ENCODE peak calls at places on chromosomes 16 and 17, in nine cellular contexts. One of them, this sample, is unnamed.
A peak's percentile ranks its signal among the peaks of the same experiment; 100 is the strongest.

GRCh38 chr17:47203984-47204721 is 5.0 kb upstream of the MYL4 start:
- DNase-seq in left colon: no peak
- DNase-seq in NCI-H1092: no peak
- DNase-seq in stimulated activated CD8-positive, alpha-beta memory T cell treated with anti-CD3 and anti-CD28 coated beads, Interleukin-4, amount 100 ng/mL, for 48 hours: peak; percentile 73
- DNase-seq in G401: no peak
- DNase-seq in WERI-Rb-1: no peak
- DNase-seq in aorta: no peak
- DNase-seq in prostate gland: no peak
- DNase-seq in C1 segment of cervical spinal cord: no peak
- DNase-seq in this sample: no peak

GRCh38 chr17:1087381-1088241 is 90.7 kb downstream of the TIMM22 start:
- DNase-seq in left colon: peak; percentile 80
- DNase-seq in prostate gland: peak; percentile 89
- DNase-seq in C1 segment of cervical spinal cord: no peak
- DNase-seq in aorta: peak; percentile 91
- DNase-seq in WERI-Rb-1: no peak
- DNase-seq in G401: peak; percentile 15
- DNase-seq in stimulated activated CD8-positive, alpha-beta memory T cell treated with anti-CD3 and anti-CD28 coated beads, Interleukin-4, amount 100 ng/mL, for 48 hours: peak; percentile 43
- DNase-seq in NCI-H1092: peak; percentile 78
- DNase-seq in this sample: peak; percentile 83

GRCh38 chr16:10039220-10040096 is 142.8 kb downstream of the GRIN2A start:
- DNase-seq in stimulated activated CD8-positive, alpha-beta memory T cell treated with anti-CD3 and anti-CD28 coated beads, Interleukin-4, amount 100 ng/mL, for 48 hours: no peak
- DNase-seq in G401: peak; percentile 84
- DNase-seq in C1 segment of cervical spinal cord: no peak
- DNase-seq in prostate gland: no peak
- DNase-seq in aorta: no peak
- DNase-seq in left colon: no peak
- DNase-seq in WERI-Rb-1: peak; percentile 70
- DNase-seq in NCI-H1092: no peak
- DNase-seq in this sample: no peak

GRCh38 chr17:34081269-34081668 is 173.8 kb upstream of the CCL2 start:
- DNase-seq in WERI-Rb-1: peak; percentile 35
- DNase-seq in prostate gland: no peak
- DNase-seq in left colon: no peak
- DNase-seq in G401: no peak
- DNase-seq in stimulated activated CD8-positive, alpha-beta memory T cell treated with anti-CD3 and anti-CD28 coated beads, Interleukin-4, amount 100 ng/mL, for 48 hours: no peak
- DNase-seq in C1 segment of cervical spinal cord: no peak
- DNase-seq in NCI-H1092: no peak
- DNase-seq in aorta: no peak
- DNase-seq in this sample: no peak

GRCh38 chr16:85197611-85198566 is 85.6 kb upstream of the CIBAR2 start:
- DNase-seq in aorta: no peak
- DNase-seq in left colon: no peak
- DNase-seq in C1 segment of cervical spinal cord: no peak
- DNase-seq in stimulated activated CD8-positive, alpha-beta memory T cell treated with anti-CD3 and anti-CD28 coated beads, Interleukin-4, amount 100 ng/mL, for 48 hours: no peak
- DNase-seq in prostate gland: no peak
- DNase-seq in WERI-Rb-1: no peak
- DNase-seq in G401: no peak
- DNase-seq in NCI-H1092: no peak
- DNase-seq in this sample: no peak

GRCh38 chr17:2017274-2017941 is 7.7 kb downstream of the RTN4RL1 start:
- DNase-seq in prostate gland: no peak
- DNase-seq in WERI-Rb-1: no peak
- DNase-seq in stimulated activated CD8-positive, alpha-beta memory T cell treated with anti-CD3 and anti-CD28 coated beads, Interleukin-4, amount 100 ng/mL, for 48 hours: no peak
- DNase-seq in NCI-H1092: no peak
- DNase-seq in aorta: no peak
- DNase-seq in G401: no peak
- DNase-seq in left colon: no peak
- DNase-seq in C1 segment of cervical spinal cord: no peak
- DNase-seq in this sample: no peak

GRCh38 chr16:8831450-8832382 is 34.1 kb downstream of the PMM2 start:
- DNase-seq in WERI-Rb-1: no peak
- DNase-seq in G401: no peak
- DNase-seq in C1 segment of cervical spinal cord: no peak
- DNase-seq in NCI-H1092: no peak
- DNase-seq in aorta: no peak
- DNase-seq in stimulated activated CD8-positive, alpha-beta memory T cell treated with anti-CD3 and anti-CD28 coated beads, Interleukin-4, amount 100 ng/mL, for 48 hours: no peak
- DNase-seq in left colon: no peak
- DNase-seq in prostate gland: no peak
- DNase-seq in this sample: no peak

GRCh38 chr17:1003633-1003971 is 6.7 kb downstream of the TIMM22 start:
- DNase-seq in prostate gland: no peak
- DNase-seq in aorta: no peak
- DNase-seq in C1 segment of cervical spinal cord: no peak
- DNase-seq in WERI-Rb-1: no peak
- DNase-seq in G401: no peak
- DNase-seq in NCI-H1092: no peak
- DNase-seq in left colon: no peak
- DNase-seq in stimulated activated CD8-positive, alpha-beta memory T cell treated with anti-CD3 and anti-CD28 coated beads, Interleukin-4, amount 100 ng/mL, for 48 hours: no peak
- DNase-seq in this sample: no peak

GRCh38 chr16:22317001-22317530 is 19.9 kb downstream of the POLR3E start:
- DNase-seq in prostate gland: no peak
- DNase-seq in G401: no peak
- DNase-seq in C1 segment of cervical spinal cord: no peak
- DNase-seq in stimulated activated CD8-positive, alpha-beta memory T cell treated with anti-CD3 and anti-CD28 coated beads, Interleukin-4, amount 100 ng/mL, for 48 hours: no peak
- DNase-seq in aorta: no peak
- DNase-seq in NCI-H1092: no peak
- DNase-seq in left colon: peak; percentile 19
- DNase-seq in WERI-Rb-1: no peak
- DNase-seq in this sample: no peak

GRCh38 chr17:70976447-70976846 is 807.1 kb downstream of the KCNJ2 start:
- DNase-seq in G401: no peak
- DNase-seq in C1 segment of cervical spinal cord: no peak
- DNase-seq in stimulated activated CD8-positive, alpha-beta memory T cell treated with anti-CD3 and anti-CD28 coated beads, Interleukin-4, amount 100 ng/mL, for 48 hours: no peak
- DNase-seq in prostate gland: no peak
- DNase-seq in NCI-H1092: no peak
- DNase-seq in WERI-Rb-1: no peak
- DNase-seq in aorta: no peak
- DNase-seq in left colon: no peak
- DNase-seq in this sample: no peak

GRCh38 chr17:41003926-41004325 is 4.2 kb upstream of the KRTAP3-2 start:
- DNase-seq in WERI-Rb-1: no peak
- DNase-seq in NCI-H1092: no peak
- DNase-seq in prostate gland: no peak
- DNase-seq in C1 segment of cervical spinal cord: no peak
- DNase-seq in aorta: no peak
- DNase-seq in stimulated activated CD8-positive, alpha-beta memory T cell treated with anti-CD3 and anti-CD28 coated beads, Interleukin-4, amount 100 ng/mL, for 48 hours: no peak
- DNase-seq in left colon: no peak
- DNase-seq in G401: no peak
- DNase-seq in this sample: no peak

GRCh38 chr17:66684256-66684655 is 150.7 kb upstream of the CACNG5 start:
- DNase-seq in left colon: no peak
- DNase-seq in NCI-H1092: no peak
- DNase-seq in prostate gland: no peak
- DNase-seq in aorta: no peak
- DNase-seq in stimulated activated CD8-positive, alpha-beta memory T cell treated with anti-CD3 and anti-CD28 coated beads, Interleukin-4, amount 100 ng/mL, for 48 hours: no peak
- DNase-seq in G401: no peak
- DNase-seq in WERI-Rb-1: no peak
- DNase-seq in C1 segment of cervical spinal cord: no peak
- DNase-seq in this sample: no peak

GRCh38 chr17:7258731-7259554 is 3.3 kb downstream of the CLDN7 start:
- DNase-seq in left colon: peak; percentile 92
- DNase-seq in WERI-Rb-1: no peak
- DNase-seq in G401: no peak
- DNase-seq in prostate gland: peak; percentile 68
- DNase-seq in aorta: no peak
- DNase-seq in NCI-H1092: no peak
- DNase-seq in stimulated activated CD8-positive, alpha-beta memory T cell treated with anti-CD3 and anti-CD28 coated beads, Interleukin-4, amount 100 ng/mL, for 48 hours: peak; percentile 52
- DNase-seq in C1 segment of cervical spinal cord: no peak
- DNase-seq in this sample: peak; percentile 89

GRCh38 chr16:57910726-57911125 is 60.2 kb downstream of the CNGB1 start:
- DNase-seq in prostate gland: no peak
- DNase-seq in WERI-Rb-1: no peak
- DNase-seq in stimulated activated CD8-positive, alpha-beta memory T cell treated with anti-CD3 and anti-CD28 coated beads, Interleukin-4, amount 100 ng/mL, for 48 hours: no peak
- DNase-seq in left colon: no peak
- DNase-seq in G401: no peak
- DNase-seq in NCI-H1092: no peak
- DNase-seq in aorta: no peak
- DNase-seq in C1 segment of cervical spinal cord: no peak
- DNase-seq in this sample: no peak

GRCh38 chr16:65684230-65684629 is 562.4 kb upstream of the CDH11 start:
- DNase-seq in G401: no peak
- DNase-seq in stimulated activated CD8-positive, alpha-beta memory T cell treated with anti-CD3 and anti-CD28 coated beads, Interleukin-4, amount 100 ng/mL, for 48 hours: no peak
- DNase-seq in C1 segment of cervical spinal cord: no peak
- DNase-seq in aorta: no peak
- DNase-seq in prostate gland: no peak
- DNase-seq in left colon: no peak
- DNase-seq in WERI-Rb-1: no peak
- DNase-seq in NCI-H1092: no peak
- DNase-seq in this sample: no peak

GRCh38 chr16:86530251-86531192 is 20.2 kb downstream of the FOXF1 start:
- DNase-seq in NCI-H1092: no peak
- DNase-seq in left colon: no peak
- DNase-seq in aorta: peak; percentile 66
- DNase-seq in WERI-Rb-1: no peak
- DNase-seq in stimulated activated CD8-positive, alpha-beta memory T cell treated with anti-CD3 and anti-CD28 coated beads, Interleukin-4, amount 100 ng/mL, for 48 hours: no peak
- DNase-seq in prostate gland: no peak
- DNase-seq in C1 segment of cervical spinal cord: no peak
- DNase-seq in G401: peak; percentile 13
- DNase-seq in this sample: peak; percentile 24

GRCh38 chr17:55321507-55322064 is 56.8 kb downstream of the HLF start:
- DNase-seq in WERI-Rb-1: no peak
- DNase-seq in prostate gland: no peak
- DNase-seq in stimulated activated CD8-positive, alpha-beta memory T cell treated with anti-CD3 and anti-CD28 coated beads, Interleukin-4, amount 100 ng/mL, for 48 hours: no peak
- DNase-seq in NCI-H1092: no peak
- DNase-seq in G401: no peak
- DNase-seq in C1 segment of cervical spinal cord: no peak
- DNase-seq in left colon: no peak
- DNase-seq in aorta: no peak
- DNase-seq in this sample: no peak

GRCh38 chr16:70695351-70696070 is 9.7 kb upstream of the MTSS2 start:
- DNase-seq in WERI-Rb-1: no peak
- DNase-seq in stimulated activated CD8-positive, alpha-beta memory T cell treated with anti-CD3 and anti-CD28 coated beads, Interleukin-4, amount 100 ng/mL, for 48 hours: no peak
- DNase-seq in aorta: no peak
- DNase-seq in prostate gland: no peak
- DNase-seq in left colon: no peak
- DNase-seq in NCI-H1092: peak; percentile 47
- DNase-seq in G401: no peak
- DNase-seq in C1 segment of cervical spinal cord: no peak
- DNase-seq in this sample: peak; percentile 73

GRCh38 chr17:52202572-52202876 is 44.0 kb upstream of the CA10 start:
- DNase-seq in left colon: no peak
- DNase-seq in NCI-H1092: no peak
- DNase-seq in aorta: no peak
- DNase-seq in stimulated activated CD8-positive, alpha-beta memory T cell treated with anti-CD3 and anti-CD28 coated beads, Interleukin-4, amount 100 ng/mL, for 48 hours: no peak
- DNase-seq in WERI-Rb-1: no peak
- DNase-seq in prostate gland: no peak
- DNase-seq in C1 segment of cervical spinal cord: no peak
- DNase-seq in G401: no peak
- DNase-seq in this sample: no peak

GRCh38 chr17:78322327-78322857 is 37.5 kb downstream of the SOCS3 start:
- DNase-seq in NCI-H1092: no peak
- DNase-seq in G401: no peak
- DNase-seq in left colon: no peak
- DNase-seq in aorta: no peak
- DNase-seq in stimulated activated CD8-positive, alpha-beta memory T cell treated with anti-CD3 and anti-CD28 coated beads, Interleukin-4, amount 100 ng/mL, for 48 hours: no peak
- DNase-seq in WERI-Rb-1: no peak
- DNase-seq in prostate gland: no peak
- DNase-seq in C1 segment of cervical spinal cord: no peak
- DNase-seq in this sample: no peak

GRCh38 chr17:63956296-63956920 is 16.3 kb downstream of the SCN4A start:
- DNase-seq in prostate gland: no peak
- DNase-seq in left colon: no peak
- DNase-seq in C1 segment of cervical spinal cord: no peak
- DNase-seq in aorta: no peak
- DNase-seq in WERI-Rb-1: no peak
- DNase-seq in stimulated activated CD8-positive, alpha-beta memory T cell treated with anti-CD3 and anti-CD28 coated beads, Interleukin-4, amount 100 ng/mL, for 48 hours: no peak
- DNase-seq in NCI-H1092: no peak
- DNase-seq in G401: no peak
- DNase-seq in this sample: no peak

GRCh38 chr17:77929871-77930436 is 28.5 kb upstream of the TNRC6C start:
- DNase-seq in WERI-Rb-1: no peak
- DNase-seq in stimulated activated CD8-positive, alpha-beta memory T cell treated with anti-CD3 and anti-CD28 coated beads, Interleukin-4, amount 100 ng/mL, for 48 hours: no peak
- DNase-seq in prostate gland: no peak
- DNase-seq in NCI-H1092: no peak
- DNase-seq in C1 segment of cervical spinal cord: no peak
- DNase-seq in left colon: no peak
- DNase-seq in G401: no peak
- DNase-seq in aorta: no peak
- DNase-seq in this sample: no peak

GRCh38 chr16:85750827-85751641 is at the start of gene C16orf74:
- DNase-seq in NCI-H1092: no peak
- DNase-seq in stimulated activated CD8-positive, alpha-beta memory T cell treated with anti-CD3 and anti-CD28 coated beads, Interleukin-4, amount 100 ng/mL, for 48 hours: no peak
- DNase-seq in aorta: no peak
- DNase-seq in WERI-Rb-1: no peak
- DNase-seq in left colon: no peak
- DNase-seq in prostate gland: peak; percentile 23
- DNase-seq in C1 segment of cervical spinal cord: no peak
- DNase-seq in G401: no peak
- DNase-seq in this sample: peak; percentile 61

GRCh38 chr17:77146882-77147281 is 6.1 kb downstream of the SEC14L1 start:
- DNase-seq in NCI-H1092: no peak
- DNase-seq in stimulated activated CD8-positive, alpha-beta memory T cell treated with anti-CD3 and anti-CD28 coated beads, Interleukin-4, amount 100 ng/mL, for 48 hours: no peak
- DNase-seq in left colon: peak; percentile 50
- DNase-seq in G401: peak; percentile 69
- DNase-seq in WERI-Rb-1: no peak
- DNase-seq in prostate gland: no peak
- DNase-seq in C1 segment of cervical spinal cord: no peak
- DNase-seq in aorta: no peak
- DNase-seq in this sample: peak; percentile 80

GRCh38 chr17:81931557-81932332 is 4.2 kb upstream of the MAFG start:
- DNase-seq in WERI-Rb-1: peak; percentile 59
- DNase-seq in prostate gland: no peak
- DNase-seq in left colon: peak; percentile 29
- DNase-seq in aorta: no peak
- DNase-seq in stimulated activated CD8-positive, alpha-beta memory T cell treated with anti-CD3 and anti-CD28 coated beads, Interleukin-4, amount 100 ng/mL, for 48 hours: no peak
- DNase-seq in C1 segment of cervical spinal cord: no peak
- DNase-seq in NCI-H1092: no peak
- DNase-seq in G401: no peak
- DNase-seq in this sample: no peak

GRCh38 chr17:55451758-55452468 is 30.3 kb upstream of the MMD start:
- DNase-seq in WERI-Rb-1: no peak
- DNase-seq in prostate gland: no peak
- DNase-seq in left colon: no peak
- DNase-seq in aorta: no peak
- DNase-seq in C1 segment of cervical spinal cord: no peak
- DNase-seq in stimulated activated CD8-positive, alpha-beta memory T cell treated with anti-CD3 and anti-CD28 coated beads, Interleukin-4, amount 100 ng/mL, for 48 hours: no peak
- DNase-seq in NCI-H1092: no peak
- DNase-seq in G401: no peak
- DNase-seq in this sample: no peak

GRCh38 chr16:81567987-81568748 is 123.6 kb downstream of the CMIP start:
- DNase-seq in left colon: no peak
- DNase-seq in stimulated activated CD8-positive, alpha-beta memory T cell treated with anti-CD3 and anti-CD28 coated beads, Interleukin-4, amount 100 ng/mL, for 48 hours: peak; percentile 81
- DNase-seq in aorta: peak; percentile 87
- DNase-seq in WERI-Rb-1: no peak
- DNase-seq in prostate gland: peak; percentile 47
- DNase-seq in G401: no peak
- DNase-seq in NCI-H1092: no peak
- DNase-seq in C1 segment of cervical spinal cord: no peak
- DNase-seq in this sample: no peak

GRCh38 chr16:75550211-75550662 is 5.8 kb downstream of the TMEM231 start:
- DNase-seq in aorta: no peak
- DNase-seq in C1 segment of cervical spinal cord: no peak
- DNase-seq in stimulated activated CD8-positive, alpha-beta memory T cell treated with anti-CD3 and anti-CD28 coated beads, Interleukin-4, amount 100 ng/mL, for 48 hours: peak; percentile 30
- DNase-seq in WERI-Rb-1: peak; percentile 41
- DNase-seq in NCI-H1092: no peak
- DNase-seq in prostate gland: peak; percentile 20
- DNase-seq in G401: peak; percentile 94
- DNase-seq in left colon: peak; percentile 82
- DNase-seq in this sample: no peak

GRCh38 chr16:53035176-53035942 is 17.3 kb downstream of the CHD9NB start:
- DNase-seq in aorta: no peak
- DNase-seq in prostate gland: no peak
- DNase-seq in WERI-Rb-1: no peak
- DNase-seq in G401: no peak
- DNase-seq in NCI-H1092: no peak
- DNase-seq in stimulated activated CD8-positive, alpha-beta memory T cell treated with anti-CD3 and anti-CD28 coated beads, Interleukin-4, amount 100 ng/mL, for 48 hours: no peak
- DNase-seq in C1 segment of cervical spinal cord: no peak
- DNase-seq in left colon: no peak
- DNase-seq in this sample: no peak

GRCh38 chr17:15651583-15652110 is 32.1 kb upstream of the FBXW10B start:
- DNase-seq in WERI-Rb-1: peak; percentile 25
- DNase-seq in NCI-H1092: peak; percentile 60
- DNase-seq in stimulated activated CD8-positive, alpha-beta memory T cell treated with anti-CD3 and anti-CD28 coated beads, Interleukin-4, amount 100 ng/mL, for 48 hours: peak; percentile 43
- DNase-seq in left colon: peak; percentile 97
- DNase-seq in G401: peak; percentile 63
- DNase-seq in prostate gland: peak; percentile 75
- DNase-seq in C1 segment of cervical spinal cord: no peak
- DNase-seq in aorta: peak; percentile 98
- DNase-seq in this sample: peak; percentile 95

GRCh38 chr17:43330876-43331639 is 67.7 kb upstream of the ARL4D start:
- DNase-seq in left colon: no peak
- DNase-seq in stimulated activated CD8-positive, alpha-beta memory T cell treated with anti-CD3 and anti-CD28 coated beads, Interleukin-4, amount 100 ng/mL, for 48 hours: no peak
- DNase-seq in G401: no peak
- DNase-seq in C1 segment of cervical spinal cord: no peak
- DNase-seq in NCI-H1092: no peak
- DNase-seq in WERI-Rb-1: peak; percentile 45
- DNase-seq in aorta: no peak
- DNase-seq in prostate gland: no peak
- DNase-seq in this sample: no peak